ENCODE peak calls at places on chromosomes 1 and 21, in seven cellular contexts. One of them, this sample, is unnamed.
A peak's percentile ranks its signal among the peaks of the same experiment; 100 is the strongest.

GRCh38 chr1:240691521-240692338 is 79.8 kb upstream of the GREM2 start:
- DNase-seq in H9: peak; percentile 66
- DNase-seq in mesendoderm: peak; percentile 80
- DNase-seq in neuronal stem cell: peak; percentile 37
- DNase-seq in IMR-90: peak; percentile 78
- DNase-seq in mesenchymal stem cell: peak; percentile 63
- DNase-seq in H1: peak; percentile 55
- DNase-seq in this sample: peak; percentile 77

GRCh38 chr21:43768868-43769167 is 7.3 kb downstream of the CSTB start:
- DNase-seq in H9: no peak
- DNase-seq in mesendoderm: peak; percentile 53
- DNase-seq in neuronal stem cell: no peak
- DNase-seq in IMR-90: no peak
- DNase-seq in mesenchymal stem cell: no peak
- DNase-seq in H1: peak; percentile 53
- DNase-seq in this sample: no peak

GRCh38 chr1:179142889-179143299 is 61.0 kb downstream of the TOR3A start:
- DNase-seq in H9: no peak
- DNase-seq in mesendoderm: peak; percentile 67
- DNase-seq in neuronal stem cell: no peak
- DNase-seq in IMR-90: peak; percentile 99
- DNase-seq in mesenchymal stem cell: peak; percentile 99
- DNase-seq in H1: no peak
- DNase-seq in this sample: peak; percentile 98

GRCh38 chr1:209490013-209490412 is 93.5 kb upstream of the CAMK1G start:
- DNase-seq in H9: no peak
- DNase-seq in mesendoderm: peak; percentile 60
- DNase-seq in neuronal stem cell: no peak
- DNase-seq in IMR-90: peak; percentile 25
- DNase-seq in mesenchymal stem cell: peak; percentile 8
- DNase-seq in H1: no peak
- DNase-seq in this sample: no peak

GRCh38 chr1:204513117-204513716 is 3.0 kb upstream of the MDM4 start:
- DNase-seq in H9: no peak
- DNase-seq in mesendoderm: no peak
- DNase-seq in neuronal stem cell: no peak
- DNase-seq in IMR-90: no peak
- DNase-seq in mesenchymal stem cell: no peak
- DNase-seq in H1: no peak
- DNase-seq in this sample: no peak

GRCh38 chr1:228151170-228151513 is 1.4 kb downstream of the GJC2 start:
- DNase-seq in H9: peak; percentile 24
- DNase-seq in mesendoderm: no peak
- DNase-seq in neuronal stem cell: no peak
- DNase-seq in IMR-90: no peak
- DNase-seq in mesenchymal stem cell: no peak
- DNase-seq in H1: no peak
- DNase-seq in this sample: no peak

GRCh38 chr1:50929376-50929958 is 30.6 kb downstream of the FAF1 start:
- DNase-seq in H9: no peak
- DNase-seq in mesendoderm: peak; percentile 26
- DNase-seq in neuronal stem cell: no peak
- DNase-seq in IMR-90: peak; percentile 59
- DNase-seq in mesenchymal stem cell: peak; percentile 56
- DNase-seq in H1: no peak
- DNase-seq in this sample: no peak

GRCh38 chr1:2941907-2942306 is 79.4 kb upstream of the ACTRT2 start:
- DNase-seq in H9: no peak
- DNase-seq in mesendoderm: no peak
- DNase-seq in neuronal stem cell: no peak
- DNase-seq in IMR-90: no peak
- DNase-seq in mesenchymal stem cell: no peak
- DNase-seq in H1: no peak
- DNase-seq in this sample: no peak

GRCh38 chr1:37325509-37326437 is 148.6 kb upstream of the ZC3H12A start:
- DNase-seq in H9: peak; percentile 73
- DNase-seq in mesendoderm: peak; percentile 77
- DNase-seq in neuronal stem cell: no peak
- DNase-seq in IMR-90: no peak
- DNase-seq in mesenchymal stem cell: no peak
- DNase-seq in H1: no peak
- DNase-seq in this sample: no peak

GRCh38 chr21:46648539-46648938 is 13.1 kb downstream of the PRMT2 start:
- DNase-seq in H9: no peak
- DNase-seq in mesendoderm: no peak
- DNase-seq in neuronal stem cell: no peak
- DNase-seq in IMR-90: no peak
- DNase-seq in mesenchymal stem cell: no peak
- DNase-seq in H1: no peak
- DNase-seq in this sample: no peak

GRCh38 chr1:168824418-168824817 is 95.4 kb upstream of the DPT start:
- DNase-seq in H9: no peak
- DNase-seq in mesendoderm: no peak
- DNase-seq in neuronal stem cell: no peak
- DNase-seq in IMR-90: no peak
- DNase-seq in mesenchymal stem cell: no peak
- DNase-seq in H1: no peak
- DNase-seq in this sample: no peak

GRCh38 chr1:36008546-36009197 is 75.2 kb upstream of the TEKT2 start:
- DNase-seq in H9: no peak
- DNase-seq in mesendoderm: peak; percentile 45
- DNase-seq in neuronal stem cell: no peak
- DNase-seq in IMR-90: peak; percentile 74
- DNase-seq in mesenchymal stem cell: peak; percentile 75
- DNase-seq in H1: no peak
- DNase-seq in this sample: peak; percentile 89

GRCh38 chr1:86621286-86621685 is 74.4 kb downstream of the CLCA4 start:
- DNase-seq in H9: no peak
- DNase-seq in mesendoderm: no peak
- DNase-seq in neuronal stem cell: no peak
- DNase-seq in IMR-90: no peak
- DNase-seq in mesenchymal stem cell: no peak
- DNase-seq in H1: no peak
- DNase-seq in this sample: no peak

GRCh38 chr21:46551636-46552241 is 53.1 kb downstream of the S100B start:
- DNase-seq in H9: peak; percentile 57
- DNase-seq in mesendoderm: peak; percentile 3
- DNase-seq in neuronal stem cell: no peak
- DNase-seq in IMR-90: no peak
- DNase-seq in mesenchymal stem cell: no peak
- DNase-seq in H1: peak; percentile 44
- DNase-seq in this sample: no peak

GRCh38 chr1:205041998-205042910 is 758 bp upstream of the CNTN2 start:
- DNase-seq in H9: no peak
- DNase-seq in mesendoderm: no peak
- DNase-seq in neuronal stem cell: no peak
- DNase-seq in IMR-90: no peak
- DNase-seq in mesenchymal stem cell: no peak
- DNase-seq in H1: no peak
- DNase-seq in this sample: no peak

GRCh38 chr1:202154766-202155477 is 5.5 kb downstream of the PTPN7 start:
- DNase-seq in H9: peak; percentile 84
- DNase-seq in mesendoderm: peak; percentile 94
- DNase-seq in neuronal stem cell: peak; percentile 56
- DNase-seq in IMR-90: peak; percentile 76
- DNase-seq in mesenchymal stem cell: peak; percentile 73
- DNase-seq in H1: peak; percentile 77
- DNase-seq in this sample: peak; percentile 59

GRCh38 chr1:42171679-42172266 is 7.2 kb upstream of the GUCA2A start:
- DNase-seq in H9: no peak
- DNase-seq in mesendoderm: peak; percentile 84
- DNase-seq in neuronal stem cell: no peak
- DNase-seq in IMR-90: no peak
- DNase-seq in mesenchymal stem cell: no peak
- DNase-seq in H1: no peak
- DNase-seq in this sample: peak; percentile 65

GRCh38 chr1:167641786-167642500 is 11.9 kb downstream of the RCSD1 start:
- DNase-seq in H9: no peak
- DNase-seq in mesendoderm: no peak
- DNase-seq in neuronal stem cell: no peak
- DNase-seq in IMR-90: no peak
- DNase-seq in mesenchymal stem cell: peak; percentile 29
- DNase-seq in H1: no peak
- DNase-seq in this sample: no peak

GRCh38 chr1:30285461-30286050 is 437.8 kb downstream of the MATN1 start:
- DNase-seq in H9: no peak
- DNase-seq in mesendoderm: no peak
- DNase-seq in neuronal stem cell: no peak
- DNase-seq in IMR-90: no peak
- DNase-seq in mesenchymal stem cell: no peak
- DNase-seq in H1: peak; percentile 39
- DNase-seq in this sample: no peak

GRCh38 chr1:208069317-208069716 is 158.4 kb upstream of the CD34 start:
- DNase-seq in H9: no peak
- DNase-seq in mesendoderm: no peak
- DNase-seq in neuronal stem cell: no peak
- DNase-seq in IMR-90: no peak
- DNase-seq in mesenchymal stem cell: no peak
- DNase-seq in H1: no peak
- DNase-seq in this sample: no peak

GRCh38 chr1:65946960-65947359 is 154.3 kb downstream of the PDE4B start:
- DNase-seq in H9: no peak
- DNase-seq in mesendoderm: no peak
- DNase-seq in neuronal stem cell: no peak
- DNase-seq in IMR-90: peak; percentile 22
- DNase-seq in mesenchymal stem cell: peak; percentile 61
- DNase-seq in H1: no peak
- DNase-seq in this sample: peak; percentile 70

GRCh38 chr1:178609015-178609414 is 96.1 kb downstream of the TEX35 start:
- DNase-seq in H9: no peak
- DNase-seq in mesendoderm: no peak
- DNase-seq in neuronal stem cell: no peak
- DNase-seq in IMR-90: peak; percentile 92
- DNase-seq in mesenchymal stem cell: peak; percentile 52
- DNase-seq in H1: no peak
- DNase-seq in this sample: peak; percentile 69

GRCh38 chr1:8767006-8767405 is 50.4 kb downstream of the RERE start:
- DNase-seq in H9: no peak
- DNase-seq in mesendoderm: no peak
- DNase-seq in neuronal stem cell: no peak
- DNase-seq in IMR-90: no peak
- DNase-seq in mesenchymal stem cell: no peak
- DNase-seq in H1: no peak
- DNase-seq in this sample: no peak

GRCh38 chr21:38349111-38349746 is 92.4 kb downstream of the KCNJ15 start:
- DNase-seq in H9: no peak
- DNase-seq in mesendoderm: no peak
- DNase-seq in neuronal stem cell: no peak
- DNase-seq in IMR-90: peak; percentile 6
- DNase-seq in mesenchymal stem cell: no peak
- DNase-seq in H1: no peak
- DNase-seq in this sample: no peak

GRCh38 chr1:92037400-92037799 is 7.6 kb downstream of the EPHX4 start:
- DNase-seq in H9: peak; percentile 31
- DNase-seq in mesendoderm: peak; percentile 60
- DNase-seq in neuronal stem cell: no peak
- DNase-seq in IMR-90: peak; percentile 69
- DNase-seq in mesenchymal stem cell: peak; percentile 80
- DNase-seq in H1: no peak
- DNase-seq in this sample: peak; percentile 3

GRCh38 chr1:92040971-92041370 is 11.2 kb downstream of the EPHX4 start:
- DNase-seq in H9: no peak
- DNase-seq in mesendoderm: no peak
- DNase-seq in neuronal stem cell: no peak
- DNase-seq in IMR-90: peak; percentile 11
- DNase-seq in mesenchymal stem cell: no peak
- DNase-seq in H1: no peak
- DNase-seq in this sample: no peak

GRCh38 chr1:92043621-92044020 is 13.8 kb downstream of the EPHX4 start:
- DNase-seq in H9: peak; percentile 41
- DNase-seq in mesendoderm: peak; percentile 27
- DNase-seq in neuronal stem cell: no peak
- DNase-seq in IMR-90: no peak
- DNase-seq in mesenchymal stem cell: no peak
- DNase-seq in H1: no peak
- DNase-seq in this sample: no peak

DNA sequence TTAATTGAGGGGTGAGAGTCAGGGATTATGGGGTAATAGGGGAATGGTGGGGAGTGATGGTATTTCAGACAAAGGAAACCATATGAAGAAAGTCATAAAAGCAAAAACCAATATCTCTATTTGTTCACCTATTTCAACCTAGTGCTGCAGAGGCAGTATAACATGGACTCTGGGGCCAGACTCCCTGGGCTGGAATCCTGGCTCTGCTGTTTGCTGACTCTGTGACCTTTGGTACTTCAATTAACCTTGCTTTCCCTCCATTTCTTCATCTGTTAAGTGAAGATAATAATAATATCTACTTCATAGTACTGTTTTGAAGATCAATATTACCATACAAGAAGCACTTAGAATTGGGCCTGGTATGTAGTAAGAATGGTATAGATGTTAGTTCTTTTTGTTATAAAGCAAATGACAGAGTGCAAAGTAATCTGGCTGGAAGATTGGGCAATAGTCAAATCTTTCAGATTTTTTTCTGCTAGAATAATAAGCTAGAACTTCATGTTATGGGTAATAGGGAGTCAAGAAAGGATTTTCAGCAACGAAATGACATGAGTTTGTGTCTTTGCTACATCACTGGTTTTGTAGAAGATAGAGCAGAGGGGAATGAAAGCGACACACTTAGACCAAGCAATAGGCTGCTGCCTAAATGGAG is 9.0 kb downstream of the EPHX4 start:
- DNase-seq in H9: no peak
- DNase-seq in mesendoderm: no peak
- DNase-seq in neuronal stem cell: no peak
- DNase-seq in IMR-90: peak; percentile 35
- DNase-seq in mesenchymal stem cell: no peak
- DNase-seq in H1: no peak
- DNase-seq in this sample: peak; percentile 62
- H2BK120ac ChIP-seq in H9: no peak overlapping the region
- H2BK120ac ChIP-seq in mesendoderm: no peak overlapping the region
- H2BK120ac ChIP-seq in neuronal stem cell: no peak overlapping the region
- H2BK120ac ChIP-seq in IMR-90: no peak overlapping the region
- H2BK120ac ChIP-seq in mesenchymal stem cell: no peak overlapping the region
- H2BK120ac ChIP-seq in H1: no peak overlapping the region
- H2BK120ac ChIP-seq in this sample: no peak overlapping the region

GRCh38 chr1:235714205-235714897 is 64.8 kb upstream of the GNG4 start:
- DNase-seq in H9: no peak
- DNase-seq in mesendoderm: no peak
- DNase-seq in neuronal stem cell: no peak
- DNase-seq in IMR-90: no peak
- DNase-seq in mesenchymal stem cell: no peak
- DNase-seq in H1: no peak
- DNase-seq in this sample: no peak
- H2BK5ac ChIP-seq in H9: no peak overlapping the region
- H2BK5ac ChIP-seq in mesendoderm: no peak overlapping the region
- H2BK5ac ChIP-seq in neuronal stem cell: no peak overlapping the region
- H2BK5ac ChIP-seq in IMR-90: no peak overlapping the region
- H2BK5ac ChIP-seq in mesenchymal stem cell: no peak overlapping the region
- H2BK5ac ChIP-seq in H1: no peak overlapping the region
- H2BK5ac ChIP-seq in this sample: no peak overlapping the region

GRCh38 chr1:7153464-7153863 is 368.2 kb downstream of the CAMTA1 start:
- DNase-seq in H9: no peak
- DNase-seq in mesendoderm: no peak
- DNase-seq in neuronal stem cell: no peak
- DNase-seq in IMR-90: no peak
- DNase-seq in mesenchymal stem cell: no peak
- DNase-seq in H1: no peak
- DNase-seq in this sample: no peak
- H2BK120ac ChIP-seq in H9: no peak overlapping the region
- H2BK120ac ChIP-seq in mesendoderm: no peak overlapping the region
- H2BK120ac ChIP-seq in neuronal stem cell: no peak overlapping the region
- H2BK120ac ChIP-seq in IMR-90: no peak overlapping the region
- H2BK120ac ChIP-seq in mesenchymal stem cell: no peak overlapping the region
- H2BK120ac ChIP-seq in H1: no peak overlapping the region
- H2BK120ac ChIP-seq in this sample: no peak overlapping the region

GRCh38 chr1:67768480-67768879 is 64.8 kb downstream of the GNG12 start:
- DNase-seq in H9: no peak
- DNase-seq in mesendoderm: no peak
- DNase-seq in neuronal stem cell: no peak
- DNase-seq in IMR-90: no peak
- DNase-seq in mesenchymal stem cell: no peak
- DNase-seq in H1: no peak
- DNase-seq in this sample: no peak
- H2BK5ac ChIP-seq in H9: no peak overlapping the region
- H2BK5ac ChIP-seq in mesendoderm: no peak overlapping the region
- H2BK5ac ChIP-seq in neuronal stem cell: no peak overlapping the region
- H2BK5ac ChIP-seq in IMR-90: no peak overlapping the region
- H2BK5ac ChIP-seq in mesenchymal stem cell: no peak overlapping the region
- H2BK5ac ChIP-seq in H1: no peak overlapping the region
- H2BK5ac ChIP-seq in this sample: no peak overlapping the region

This sample was measured in trophoblast cell.